ENCODE peak calls at places on chromosomes 7 and 10, in seven cellular contexts. Z is nucleus accumbens; Y is stimulated activated naive CD8-positive, alpha-beta T cell treated with anti-CD3 and anti-CD28 coated beads, Interleukin-15, amount 100 ng/mL, for 72 hours; K is activated CD8-positive, alpha-beta T cell treated with anti-CD3 and anti-CD28 coated beads for 36 hours; R is NCI-H226; U is astrocyte; A is NCI-H1417. E is an unnamed sample.

GRCh38 chr7:44195901-44196300 is 4.9 kb upstream of the YKT6 start:
- DNase-seq in Y (no peak), K (no peak), R (no peak), Z (no peak), A (no peak), U (no peak), E (no peak)

GRCh38 chr7:85021090-85021704 is 165.7 kb downstream of the SEMA3D start:
- DNase-seq in K (no peak), U (no peak), Z (no peak), Y (no peak), A (no peak), R (no peak), E (no peak)

GRCh38 chr7:72035275-72035674 is 376.9 kb downstream of the CALN1 start:
- DNase-seq in Z (no peak), U (no peak), A (no peak), R (no peak), Y (no peak), K (no peak), E (no peak)

GRCh38 chr7:38190010-38190409 is 12.0 kb downstream of the STARD3NL start:
- DNase-seq in Z (no peak), U (no peak), A (no peak), Y (no peak), R (peak), K (no peak), E (no peak)

GRCh38 chr7:44244282-44244681 is 43.5 kb downstream of the YKT6 start:
- DNase-seq in Y (peak), K (peak), R (no peak), Z (no peak), A (no peak), U (no peak), E (no peak)

GRCh38 chr10:13100349-13101294 is 659 bp downstream of the OPTN start:
- DNase-seq in Y (peak), A (no peak), R (no peak), K (peak), Z (no peak), U (peak), E (peak)

GRCh38 chr10:34102917-34103506 is 712.1 kb downstream of the PARD3 start:
- DNase-seq in Z (no peak), Y (no peak), A (no peak), U (no peak), R (no peak), K (no peak), E (no peak)

GRCh38 chr10:118488710-118489497 is 106.5 kb downstream of the PRLHR start:
- DNase-seq in Y (no peak), A (no peak), R (no peak), K (no peak), Z (no peak), U (no peak), E (no peak)